ENCODE peak calls at places on chromosomes 11 and 22, in ten cellular contexts. N, B, S, P, R, F, A, I, E and T are unnamed samples. For H3K4me1, the result is how much of the 10 kb centered on the place peaks cover.

GRCh38 chr22:47400701-47401591 is 638.5 kb downstream of the TBC1D22A start:
- DNase-seq in I (no peak), F (no peak), E (no peak), N (peak), A (no peak), S (no peak), R (no peak), P (no peak), B (no peak), T (no peak)

GRCh38 chr11:18322818-18323570 is 627 bp downstream of the GTF2H1 start:
- DNase-seq in F (no peak), I (no peak), N (no peak), B (no peak), E (no peak), A (no peak), R (no peak), P (no peak), S (no peak), T (no peak)

GRCh38 chr11:33329705-33330329 is 72.6 kb downstream of the HIPK3 start:
- DNase-seq in E (peak), A (peak), N (no peak), P (no peak), R (peak), S (no peak), B (no peak), I (peak), F (no peak), T (no peak)

GRCh38 chr22:38109391-38110000 is 988 bp downstream of the BAIAP2L2 start:
- DNase-seq in I (no peak), P (no peak), S (no peak), B (no peak), F (no peak), A (no peak), N (no peak), E (no peak), R (no peak), T (no peak)

GRCh38 chr11:64078294-64078693 is 42.6 kb downstream of the FLRT1 start:
- DNase-seq in E (peak), B (no peak), P (no peak), A (no peak), F (no peak), N (no peak), S (no peak), I (no peak), R (no peak), T (peak)

GRCh38 chr11:105838668-105839403 is 183.2 kb downstream of the MSANTD4 start:
- DNase-seq in A (no peak), E (no peak), N (no peak), R (no peak), I (no peak), B (no peak), P (no peak), F (no peak), S (no peak), T (no peak)

GRCh38 chr22:48287031-48287430 is 1524.6 kb downstream of the TBC1D22A start:
- DNase-seq in S (no peak), I (no peak), A (no peak), N (no peak), P (no peak), B (no peak), R (no peak), F (no peak), E (no peak), T (no peak)

GRCh38 chr11:130383363-130384168 is 44.8 kb downstream of the ADAMTS8 start:
- DNase-seq in F (no peak), B (no peak), P (no peak), S (no peak), E (no peak), A (no peak), I (no peak), R (no peak), N (no peak), T (no peak)

GRCh38 chr11:66849501-66850234 is 6.4 kb downstream of the RCE1 start:
- DNase-seq in F (no peak), S (no peak), B (no peak), A (peak), I (no peak), P (no peak), E (peak), R (no peak), N (peak), T (no peak)

GRCh38 chr11:132349806-132350733 is 979.7 kb downstream of the NTM start:
- DNase-seq in P (no peak), A (no peak), R (no peak), E (no peak), B (no peak), F (no peak), N (no peak), S (peak), I (no peak), T (no peak)

GRCh38 chr22:41526802-41527799 is 17.2 kb downstream of the POLR3H start:
- DNase-seq in N (peak), A (peak), F (no peak), I (no peak), R (peak), E (peak), P (no peak), B (no peak), S (no peak), T (no peak)

GRCh38 chr22:33116846-33117547 is 58.8 kb upstream of the SYN3 start:
- DNase-seq in R (no peak), P (no peak), A (no peak), E (no peak), I (no peak), B (no peak), N (no peak), S (no peak), F (no peak), T (no peak)

GRCh38 chr22:37907036-37907954 is 1.2 kb downstream of the MICALL1 start:
- DNase-seq in I (no peak), P (no peak), S (no peak), A (peak), B (no peak), F (no peak), E (no peak), R (no peak), N (no peak), T (no peak)

GRCh38 chr11:22079133-22079847 is 113.6 kb upstream of the ANO5 start:
- DNase-seq in P (no peak), A (no peak), E (no peak), F (no peak), I (no peak), S (no peak), N (no peak), R (no peak), B (no peak), T (no peak)

GRCh38 chr11:93073026-93073425 is 103.6 kb downstream of the MTNR1B start:
- DNase-seq in I (no peak), B (no peak), E (no peak), P (no peak), A (no peak), S (no peak), N (no peak), F (no peak), R (no peak), T (no peak)

GRCh38 chr22:47059076-47059475 is 296.6 kb downstream of the TBC1D22A start:
- DNase-seq in E (no peak), N (peak), B (no peak), F (no peak), R (no peak), I (no peak), A (peak), P (no peak), S (no peak), T (peak)

GRCh38 chr22:24155597-24156145 is 25.6 kb upstream of the SUSD2 start:
- DNase-seq in R (peak), E (peak), B (no peak), P (peak), S (peak), I (peak), A (peak), F (no peak), N (peak), T (peak)

GRCh38 chr11:122486793-122487495 is 168.6 kb upstream of the UBASH3B start:
- DNase-seq in F (no peak), N (no peak), S (no peak), A (no peak), E (no peak), P (no peak), I (no peak), B (no peak), R (no peak), T (no peak)

GRCh38 chr11:44609028-44609782 is 43.7 kb downstream of the CD82 start:
- DNase-seq in N (peak), R (no peak), S (no peak), F (no peak), B (peak), I (no peak), E (no peak), A (no peak), P (no peak), T (no peak)

GRCh38 chr22:32819120-32819519 is 17.6 kb downstream of the TIMP3 start:
- DNase-seq in B (no peak), S (no peak), F (no peak), P (no peak), R (no peak), N (no peak), A (no peak), I (no peak), E (no peak), T (no peak)

GRCh38 chr22:49525776-49526535 is 301.7 kb downstream of the BRD1 start:
- DNase-seq in E (no peak), F (no peak), N (peak), A (peak), S (no peak), I (no peak), B (no peak), R (no peak), P (no peak), T (no peak)

GRCh38 chr22:22030493-22031182 is 48.1 kb upstream of the TOP3B start:
- DNase-seq in E (peak), P (no peak), B (peak), I (no peak), F (no peak), R (no peak), S (peak), A (no peak), N (peak), T (no peak)

GRCh38 chr11:46972343-46972742 is 35.8 kb downstream of the CSTPP1 start:
- DNase-seq in N (no peak), E (no peak), I (no peak), R (no peak), A (no peak), P (no peak), S (no peak), B (no peak), F (no peak), T (no peak)

GRCh38 chr22:35397095-35397904 is 2.6 kb upstream of the MCM5 start:
- DNase-seq in F (no peak), E (no peak), S (no peak), N (no peak), P (no peak), B (no peak), I (no peak), A (no peak), R (no peak), T (no peak)

GRCh38 chr11:93330446-93330984 is at the start of gene DEUP1:
- DNase-seq in A (peak), E (peak), I (peak), S (no peak), F (no peak), R (peak), N (peak), B (no peak), P (peak), T (peak)

GRCh38 chr11:2998073-2998850 is 6.1 kb upstream of the NAP1L4 start:
- DNase-seq in F (no peak), S (no peak), P (no peak), I (peak), A (peak), E (no peak), N (no peak), R (peak), B (no peak), T (no peak)

GRCh38 chr11:59144096-59144495 is 1.4 kb downstream of the FAM111A start:
- DNase-seq in A (no peak), I (no peak), E (no peak), R (no peak), S (no peak), B (no peak), N (no peak), P (no peak), F (no peak), T (no peak)

GRCh38 chr11:104254347-104254746 is 90.4 kb upstream of the PDGFD start:
- DNase-seq in N (no peak), B (no peak), S (no peak), I (no peak), F (no peak), R (peak), A (no peak), E (peak), P (no peak), T (no peak)

GRCh38 chr11:21774212-21774611 is 418.7 kb upstream of the ANO5 start:
- DNase-seq in B (no peak), F (no peak), R (no peak), I (no peak), A (no peak), E (no peak), P (no peak), S (no peak), N (no peak), T (no peak)

GRCh38 chr11:132055296-132055695 is 684.9 kb downstream of the NTM start:
- DNase-seq in I (no peak), P (no peak), F (no peak), S (no peak), R (no peak), A (no peak), N (no peak), E (no peak), B (no peak), T (no peak)

GRCh38 chr22:23769321-23769965 is 1.7 kb upstream of the CHCHD10 start:
- DNase-seq in S (no peak), P (no peak), B (no peak), N (no peak), I (no peak), E (no peak), F (no peak), R (no peak), A (no peak), T (no peak)

GRCh38 chr22:20173246-20173645 is 22.4 kb upstream of the CCDC188 start:
- DNase-seq in S (no peak), R (no peak), I (no peak), E (no peak), F (no peak), P (no peak), A (no peak), N (no peak), B (no peak), T (no peak)

GRCh38 chr11:34331329-34331728 is 26.5 kb downstream of the ABTB2 start:
- DNase-seq in F (no peak), E (no peak), A (no peak), R (no peak), B (no peak), P (no peak), I (peak), N (no peak), S (no peak), T (no peak)

GRCh38 chr11:101292661-101293240 is 163.1 kb upstream of the PGR start:
- DNase-seq in N (no peak), P (no peak), S (no peak), F (no peak), B (no peak), E (no peak), A (no peak), R (no peak), I (no peak), T (no peak)

GRCh38 chr11:33935005-33935404 is 43.1 kb upstream of the LMO2 start:
- DNase-seq in N (no peak), A (no peak), I (no peak), E (no peak), B (no peak), F (no peak), S (no peak), P (no peak), R (no peak), T (no peak)

DNA sequence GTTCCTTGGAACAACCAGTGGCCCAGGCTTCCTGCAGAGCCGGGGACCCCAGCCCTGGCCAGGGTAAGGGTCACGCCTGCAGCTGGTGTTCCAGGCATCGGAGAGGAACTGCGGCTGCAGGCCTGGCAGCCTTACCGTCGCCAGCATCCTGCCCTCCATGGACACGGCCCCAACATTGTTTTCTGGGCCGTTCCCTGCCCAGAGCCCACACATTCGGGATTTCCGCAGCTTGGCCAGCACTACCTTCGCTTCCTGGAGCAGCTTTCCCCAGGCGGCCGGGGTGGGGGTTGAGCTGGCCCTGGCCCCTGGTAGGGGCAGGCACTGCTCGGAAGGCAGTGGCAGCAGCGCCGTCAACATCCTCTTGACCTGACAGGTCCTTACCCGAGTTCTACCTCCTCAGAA is 17.7 kb downstream of the TXN2 start:
- DNase-seq in R (no peak), B (no peak), E (no peak), I (no peak), F (no peak), S (no peak), A (peak), P (no peak), N (peak), T (peak)
- H3K4me1 ChIP-seq in R (half or more), B (under half), E (half or more), I (under half), F (under half), S (half or more), A (half or more), P (under half), N (under half), T (half or more)

GRCh38 chr22:27746918-27747317 is 54.6 kb downstream of the MN1 start:
- DNase-seq in A (no peak), S (no peak), R (no peak), I (no peak), E (no peak), F (no peak), B (no peak), P (no peak), N (no peak), T (no peak)

GRCh38 chr22:27749597-27750225 is 51.8 kb downstream of the MN1 start:
- DNase-seq in B (no peak), A (peak), R (no peak), F (no peak), S (no peak), I (no peak), P (no peak), E (no peak), N (peak), T (no peak)

GRCh38 chr22:27745809-27746208 is 55.7 kb downstream of the MN1 start:
- DNase-seq in I (no peak), A (no peak), P (no peak), E (no peak), B (no peak), R (no peak), F (no peak), S (no peak), N (no peak), T (no peak)

GRCh38 chr22:27748355-27749168 is 53.0 kb downstream of the MN1 start:
- DNase-seq in I (no peak), N (peak), A (peak), P (no peak), E (no peak), S (no peak), R (no peak), F (no peak), B (no peak), T (no peak)

GRCh38 chr22:27747396-27748256 is 53.9 kb downstream of the MN1 start:
- DNase-seq in I (no peak), F (no peak), N (no peak), S (no peak), R (no peak), A (peak), B (no peak), P (no peak), E (no peak), T (no peak)
- TF ChIP-seq POLR2AphosphoS5 in I (no peak), F (no peak), N (no peak), S (peak), R (no peak), A (no peak), B (no peak), P (no peak), E (no peak), T (no peak)

DNA sequence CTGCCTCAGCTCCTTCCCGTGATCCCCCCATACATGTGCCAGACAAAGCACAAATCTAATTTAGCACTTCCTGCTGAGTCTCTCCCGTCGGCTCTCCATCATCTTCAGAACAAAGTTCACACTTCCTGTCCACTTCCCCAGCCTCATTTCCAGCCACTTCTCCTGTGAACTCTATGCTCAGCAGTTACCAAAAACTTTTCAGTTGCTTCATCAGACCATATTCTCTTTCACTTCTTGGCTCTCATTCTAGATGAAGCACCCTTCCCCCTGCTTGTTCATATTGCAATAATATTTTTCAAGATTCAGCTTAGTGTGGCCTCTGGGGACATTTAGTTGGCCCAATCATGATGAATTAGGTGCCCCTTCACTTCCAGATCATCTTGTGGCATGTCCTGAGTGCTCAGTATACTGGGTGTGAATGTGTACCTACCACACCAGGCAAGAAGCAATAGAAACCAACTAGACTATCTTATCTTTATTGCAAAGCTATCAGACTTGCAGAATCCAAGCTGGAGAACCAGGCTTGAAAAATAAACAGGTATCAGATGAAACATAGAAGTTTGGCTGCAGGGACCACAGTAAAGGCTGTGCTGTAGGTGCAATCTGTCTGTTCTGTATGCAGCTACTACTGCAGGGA is 115.8 kb downstream of the NXPE2 start:
- DNase-seq in B (no peak), N (no peak), F (no peak), S (no peak), R (no peak), E (no peak), A (no peak), P (no peak), I (no peak), T (no peak)
- H3K27ac ChIP-seq in B (no peak), N (no peak), F (no peak), S (no peak), R (no peak), E (no peak), A (no peak), P (no peak), I (no peak), T (no peak)

GRCh38 chr11:61890536-61891330 is 612 bp downstream of the FADS3 start:
- DNase-seq in E (peak), R (no peak), N (peak), P (peak), I (no peak), F (no peak), A (peak), S (no peak), B (no peak), T (no peak)
- H3K4me1 ChIP-seq in E (under half), R (under half), N (under half), P (under half), I (under half), F (under half), A (under half), S (half or more), B (under half), T (under half)

DNA sequence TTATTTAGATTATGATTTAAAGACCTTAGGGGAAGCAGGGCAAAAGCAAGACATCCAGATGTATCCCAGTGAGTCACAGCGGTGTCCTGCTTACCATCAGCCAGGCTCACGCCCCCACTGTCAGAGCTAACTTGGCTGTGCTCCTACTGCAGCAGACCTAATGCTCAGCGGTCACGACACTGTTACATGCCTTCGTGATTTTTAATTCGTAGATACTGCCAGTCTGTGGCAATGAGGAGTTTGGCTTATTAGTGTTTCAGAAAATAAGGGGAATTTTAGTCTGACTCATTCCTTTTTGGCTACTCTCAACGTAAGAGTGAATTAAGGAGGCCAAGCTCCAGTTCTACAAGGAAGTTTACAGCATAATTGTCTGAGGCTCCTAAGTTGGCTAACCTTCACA is 22.7 kb downstream of the EFCAB6 start:
- DNase-seq in P (peak), S (peak), B (no peak), E (peak), I (no peak), R (no peak), F (no peak), A (peak), N (no peak), T (peak)
- TF ChIP-seq POLR2AphosphoS5 in P (peak), S (peak), B (no peak), E (peak), I (no peak), R (peak), F (no peak), A (peak), N (no peak), T (peak)

GRCh38 chr11:120256178-120256577 is 16.2 kb downstream of the POU2F3 start:
- DNase-seq in B (no peak), P (no peak), F (no peak), I (no peak), N (peak), S (no peak), E (no peak), A (no peak), R (no peak), T (no peak)
- H3K27ac ChIP-seq in B (no peak), P (no peak), F (no peak), I (no peak), N (no peak), S (no peak), E (no peak), A (no peak), R (no peak), T (no peak)